ENCODE peak calls at places on chromosomes 4 and X, in four cellular contexts. Y is NT2/D1, T is Peyer's patch, B is GM23248. F is an unnamed sample. For H3K9me3, the result is how much of the 10 kb centered on the place peaks cover.

GRCh38 chrX:49073641-49074575 is at the start of gene PRAF2:
- DNase-seq in Y (peak), T (peak), B (peak), F (peak)

GRCh38 chr4:184826315-184827266 is 823 bp upstream of the ACSL1 start:
- DNase-seq in Y (no peak), T (peak), B (peak), F (no peak)

GRCh38 chr4:159077702-159078495 is 25.0 kb upstream of the RAPGEF2 start:
- DNase-seq in Y (no peak), T (no peak), B (no peak), F (no peak)

GRCh38 chr4:161454860-161455259 is 708.9 kb downstream of the FSTL5 start:
- DNase-seq in Y (no peak), T (no peak), B (no peak), F (no peak)

GRCh38 chr4:78953231-78953630 is 14.0 kb upstream of the PAQR3 start:
- DNase-seq in Y (no peak), T (no peak), B (no peak), F (no peak)

GRCh38 chr4:154602404-154603020 is 9.9 kb downstream of the FGG start:
- DNase-seq in Y (no peak), T (no peak), B (no peak), F (no peak)

GRCh38 chr4:147777456-147778091 is 45.7 kb downstream of the ARHGAP10 start:
- DNase-seq in Y (no peak), T (no peak), B (peak), F (no peak)

GRCh38 chr4:155371432-155372043 is 5.2 kb downstream of the MAP9 start:
- DNase-seq in Y (no peak), T (no peak), B (peak), F (no peak)

GRCh38 chr4:20254517-20255250 is 3.0 kb downstream of the SLIT2 start:
- DNase-seq in Y (no peak), T (no peak), B (peak), F (no peak)

GRCh38 chr4:181830404-181831035 is 412.7 kb upstream of the TENM3 start:
- DNase-seq in Y (no peak), T (no peak), B (no peak), F (no peak)

GRCh38 chr4:141132689-141133145 is 552 bp downstream of the RNF150 start:
- DNase-seq in Y (no peak), T (no peak), B (peak), F (no peak)

GRCh38 chr4:93832097-93832496 is 3.5 kb downstream of the ATOH1 start:
- DNase-seq in Y (no peak), T (no peak), B (no peak), F (no peak)

GRCh38 chrX:1380672-1381233 is 11.2 kb downstream of the SLC25A6 start:
- DNase-seq in Y (no peak), T (peak), B (peak), F (no peak)

GRCh38 chr4:39756159-39756558 is 58.2 kb downstream of the UBE2K start:
- DNase-seq in Y (no peak), T (no peak), B (no peak), F (no peak)

GRCh38 chrX:111447298-111447697 is 35.3 kb upstream of the DCX start:
- DNase-seq in Y (peak), T (no peak), B (no peak), F (no peak)

GRCh38 chr4:110287130-110287529 is 88.7 kb upstream of the ELOVL6 start:
- DNase-seq in Y (no peak), T (no peak), B (peak), F (no peak)

GRCh38 chr4:57190651-57191481 is 80.7 kb upstream of the IGFBP7 start:
- DNase-seq in Y (peak), T (no peak), B (peak), F (no peak)

GRCh38 chr4:86670739-86671138 is 76.6 kb downstream of the PTPN13 start:
- DNase-seq in Y (no peak), T (no peak), B (peak), F (no peak)

GRCh38 chr4:109801895-109802319 is at the start of gene CFI:
- DNase-seq in Y (no peak), T (no peak), B (peak), F (no peak)

GRCh38 chr4:177554966-177555574 is 112.8 kb upstream of the AGA start:
- DNase-seq in Y (no peak), T (peak), B (peak), F (no peak)

GRCh38 chr4:145703850-145704528 is 24.0 kb downstream of the C4orf51 start:
- DNase-seq in Y (no peak), T (no peak), B (no peak), F (no peak)

GRCh38 chrX:108735087-108735679 is 1.2 kb downstream of the IRS4 start:
- DNase-seq in Y (no peak), T (no peak), B (no peak), F (no peak)

GRCh38 chr4:108702960-108703359 is 52.6 kb downstream of the OSTC start:
- DNase-seq in Y (no peak), T (no peak), B (no peak), F (no peak)

GRCh38 chr4:1296324-1297022 is 6.8 kb downstream of the MAEA start:
- DNase-seq in Y (no peak), T (no peak), B (no peak), F (no peak)

GRCh38 chr4:78560296-78560963 is 8.9 kb downstream of the ANXA3 start:
- DNase-seq in Y (no peak), T (no peak), B (peak), F (no peak)

GRCh38 chr4:5330339-5330738 is 279.1 kb downstream of the STK32B start:
- DNase-seq in Y (no peak), T (no peak), B (no peak), F (no peak)

GRCh38 chr4:64539234-64539849 is 130.1 kb upstream of the TECRL start:
- DNase-seq in Y (peak), T (peak), B (peak), F (peak)

GRCh38 chrX:13487731-13488505 is 81.5 kb upstream of the EGFL6 start:
- DNase-seq in Y (peak), T (peak), B (peak), F (peak)

GRCh38 chr4:168360271-168360670 is 41.7 kb upstream of the DDX60 start:
- DNase-seq in Y (no peak), T (no peak), B (no peak), F (no peak)

GRCh38 chr4:163482197-163482596 is 8.6 kb upstream of the TKTL2 start:
- DNase-seq in Y (no peak), T (no peak), B (no peak), F (no peak)

GRCh38 chrX:341541-342101 is 23.0 kb upstream of the GTPBP6 start:
- DNase-seq in Y (no peak), T (no peak), B (no peak), F (no peak)

GRCh38 chrX:29315931-29316330 is 728.7 kb downstream of the IL1RAPL1 start:
- DNase-seq in Y (no peak), T (no peak), B (no peak), F (no peak)

GRCh38 chr4:147453561-147454141 is 27.2 kb upstream of the EDNRA start:
- DNase-seq in Y (no peak), T (no peak), B (peak), F (no peak)

GRCh38 chr4:87038837-87039715 is 104.3 kb downstream of the AFF1 start:
- DNase-seq in Y (no peak), T (peak), B (peak), F (no peak)

GRCh38 chr4:98262431-98262830 is 1.2 kb downstream of the RAP1GDS1 start:
- DNase-seq in Y (no peak), T (no peak), B (peak), F (no peak)

GRCh38 chrX:143472334-143472938 is 44.8 kb downstream of the SPANXN3 start:
- DNase-seq in Y (no peak), T (no peak), B (no peak), F (no peak)

GRCh38 chrX:316351-317325 is 2.0 kb downstream of the GTPBP6 start:
- DNase-seq in Y (no peak), T (no peak), B (no peak), F (no peak)

GRCh38 chrX:127404156-127404555 is 584.6 kb downstream of the PRR32 start:
- DNase-seq in Y (no peak), T (no peak), B (no peak), F (no peak)

GRCh38 chr4:112649055-112649408 is 12.1 kb downstream of the LARP7 start:
- DNase-seq in Y (no peak), T (no peak), B (no peak), F (no peak)

GRCh38 chr4:112648263-112649054 is 11.5 kb downstream of the LARP7 start:
- DNase-seq in Y (peak), T (no peak), B (no peak), F (no peak)

GRCh38 chr4:112652216-112652615 is 15.3 kb downstream of the LARP7 start:
- DNase-seq in Y (peak), T (no peak), B (no peak), F (no peak)

GRCh38 chr4:112651641-112652040 is 14.7 kb downstream of the LARP7 start:
- DNase-seq in Y (no peak), T (no peak), B (no peak), F (no peak)

DNA sequence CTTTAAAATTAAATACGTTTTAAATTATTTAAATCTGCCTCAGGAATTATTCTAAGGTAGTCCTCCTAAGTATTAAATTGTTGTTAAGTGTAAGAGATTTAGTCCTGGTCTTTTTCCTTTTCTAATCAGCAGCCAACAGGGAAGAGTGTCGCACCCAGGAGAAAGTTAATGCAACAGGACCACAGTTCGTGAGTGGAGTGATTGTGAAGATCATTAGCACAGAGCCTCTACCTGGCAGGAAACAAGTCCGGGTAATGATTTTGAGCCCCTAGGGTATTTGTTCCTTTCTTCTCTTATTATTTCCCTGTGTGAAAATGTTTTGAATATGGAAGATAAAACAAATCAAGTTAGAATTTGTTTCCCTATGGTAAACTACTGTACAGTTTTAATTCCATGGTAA is 13.4 kb downstream of the LARP7 start:
- DNase-seq in Y (no peak), T (no peak), B (no peak), F (no peak)
- H3K4me3 ChIP-seq in Y (peak), T (no peak), B (no peak), F (no peak)

DNA sequence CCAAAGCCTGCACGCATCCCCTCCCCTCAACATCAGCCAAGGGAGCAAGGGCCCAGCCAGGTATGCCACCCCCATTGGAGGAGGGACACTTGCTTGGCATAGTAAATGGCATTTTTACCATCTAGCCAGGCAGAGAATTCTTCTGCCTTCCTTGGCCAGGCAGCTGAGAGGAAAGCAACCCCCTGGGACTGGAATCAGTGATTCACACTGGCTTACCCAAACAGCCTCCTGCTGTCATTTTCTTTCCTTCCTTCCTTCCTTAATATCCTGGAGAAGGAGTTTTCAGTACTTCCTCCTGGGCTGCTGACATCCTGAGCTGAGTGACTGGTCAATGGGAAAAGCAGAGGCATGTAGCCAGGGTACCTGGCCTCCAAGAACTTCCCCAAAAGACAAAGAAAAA is 28.6 kb upstream of the KIAA1210 start:
- DNase-seq in Y (no peak), T (no peak), B (peak), F (no peak)
- H3K9me3 ChIP-seq in Y (under half), T (under half), B (under half), F (under half)

GRCh38 chrX:21659320-21659719 is 1.2 kb upstream of the KLHL34 start:
- DNase-seq in Y (no peak), T (no peak), B (no peak), F (no peak)

GRCh38 chrX:21657318-21658151 is 595 bp downstream of the KLHL34 start:
- DNase-seq in Y (no peak), T (no peak), B (no peak), F (no peak)

GRCh38 chrX:21658152-21658737 is at the start of gene KLHL34:
- DNase-seq in Y (no peak), T (peak), B (peak), F (no peak)

GRCh38 chrX:21656587-21657317 is 1.4 kb downstream of the KLHL34 start:
- DNase-seq in Y (no peak), T (no peak), B (no peak), F (no peak)

DNA sequence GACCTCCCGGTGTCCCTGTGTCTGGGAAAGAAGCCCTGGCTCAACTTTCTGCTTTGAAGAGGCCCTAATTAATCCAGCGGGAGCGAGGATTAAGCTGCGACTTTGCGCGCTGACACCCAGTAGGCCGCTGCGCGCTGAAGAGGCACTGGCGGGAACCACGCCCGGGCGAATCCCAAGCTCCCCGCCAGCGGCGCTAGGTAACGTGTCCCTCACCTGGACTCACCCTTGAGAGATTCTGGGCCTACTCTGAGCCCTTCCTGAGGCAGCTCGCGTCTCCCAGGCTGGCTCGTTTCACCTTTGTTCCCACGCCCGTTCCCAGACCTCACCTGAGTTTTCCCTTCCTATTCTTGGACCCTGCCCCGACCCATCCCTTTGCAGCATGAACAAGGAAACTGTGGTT is 616 bp upstream of the KLHL34 start:
- DNase-seq in Y (no peak), T (peak), B (no peak), F (no peak)
- H3K4me3 ChIP-seq in Y (no peak), T (peak), B (peak), F (no peak)

GRCh38 chrX:9291666-9292065 is 173.2 kb upstream of the TBL1X start:
- DNase-seq in Y (peak), T (no peak), B (no peak), F (no peak)

GRCh38 chrX:9282325-9282724 is 182.5 kb upstream of the TBL1X start:
- DNase-seq in Y (no peak), T (no peak), B (no peak), F (no peak)

GRCh38 chrX:9285342-9285771 is 179.5 kb upstream of the TBL1X start:
- DNase-seq in Y (no peak), T (no peak), B (no peak), F (no peak)

GRCh38 chrX:9286234-9286633 is 178.6 kb upstream of the TBL1X start:
- DNase-seq in Y (no peak), T (no peak), B (no peak), F (no peak)
- H3K9me3 ChIP-seq in Y (under half), T (under half), B (under half), F (under half)

DNA sequence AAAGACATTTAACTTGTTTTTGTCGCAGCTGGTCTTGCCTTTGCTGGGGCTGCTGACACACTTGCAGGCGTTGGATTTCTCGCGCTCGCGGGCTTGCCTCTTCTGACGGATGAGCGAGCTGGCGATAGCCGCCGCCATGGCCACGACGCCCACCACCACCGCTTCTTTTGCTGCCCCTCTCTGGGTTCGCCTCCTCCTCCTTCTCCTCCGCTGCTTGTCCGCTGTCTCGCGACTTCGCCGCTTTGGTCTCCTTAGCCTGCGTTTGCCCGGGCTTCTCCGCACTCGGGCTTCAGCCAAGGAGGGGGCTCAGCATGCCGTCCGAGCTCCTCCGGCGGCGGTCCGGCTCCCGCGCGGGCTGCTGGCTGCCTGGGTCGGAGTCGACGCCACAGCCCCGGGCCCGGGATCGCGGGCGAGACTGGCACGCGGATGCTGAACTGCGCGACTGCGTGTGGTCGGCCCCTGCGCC is 618 bp downstream of the FGF13 start:
- DNase-seq in Y (no peak), T (no peak), B (peak), F (no peak)
- H3K4me3 ChIP-seq in Y (peak), T (peak), B (peak), F (peak)

DNA sequence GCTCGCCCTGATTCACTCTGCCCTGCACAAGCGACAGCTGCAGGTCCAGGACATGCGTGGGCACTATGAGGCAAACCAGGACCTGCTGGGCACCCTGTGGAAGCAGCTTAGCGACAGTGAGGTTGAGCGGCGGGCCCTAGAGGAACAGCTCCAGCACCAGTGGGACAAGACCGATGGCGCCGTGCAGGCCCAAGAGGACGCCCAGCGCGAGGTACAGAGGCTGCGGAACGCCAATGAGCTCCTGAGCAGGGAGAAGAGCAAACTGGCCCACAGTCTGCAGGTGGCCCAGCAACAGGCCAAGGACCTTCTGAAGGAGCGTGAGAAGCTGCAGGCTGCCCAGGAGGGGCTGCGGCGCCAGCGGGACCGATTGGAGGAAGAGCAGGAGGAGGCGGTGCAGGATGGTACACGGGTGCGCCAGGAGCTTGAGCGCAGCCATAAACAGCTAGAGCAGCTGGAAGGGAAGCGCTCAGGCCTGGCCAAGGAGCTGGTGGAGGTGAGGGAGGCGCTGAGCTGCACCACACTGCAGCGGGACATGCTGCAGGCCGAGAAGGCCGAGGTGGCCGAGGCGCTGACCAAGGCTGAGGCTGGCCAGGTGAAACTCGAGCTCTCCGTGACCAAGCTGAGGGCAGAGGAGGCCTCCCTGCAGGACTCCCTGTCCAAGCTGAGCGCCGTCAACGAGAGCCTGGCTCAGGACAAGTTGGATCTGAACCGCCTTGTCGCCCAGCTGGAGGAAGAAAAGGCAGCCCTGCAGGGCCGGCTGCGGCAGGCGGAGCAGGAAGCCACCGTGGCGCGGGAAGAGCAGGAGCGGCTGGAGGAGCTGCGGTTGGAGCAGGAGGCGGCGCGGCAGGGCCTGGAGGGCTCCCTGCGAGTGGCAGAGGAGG is 12.8 kb downstream of the SMIM10L2A start:
- DNase-seq in Y (no peak), T (no peak), B (no peak), F (no peak)
- H3K9me3 ChIP-seq in Y (under half), T (under half), B (under half), F (under half)

F was measured in lung.